ENCODE peak calls at places on chromosomes 3 and 15, in nine cellular contexts. Z is breast epithelium, B is lower lobe of right lung, J is left ventricle myocardium inferior, C is RWPE2, K is stomach, L is testis, G is cardiac muscle cell, W is AG04450. F is an unnamed sample.

GRCh38 chr3:138694287-138695007 is 85.9 kb downstream of the FAIM start:
- DNase-seq in Z (no peak), B (no peak), J (no peak), C (no peak), K (no peak), L (no peak), G (no peak), W (peak; percentile 91), F (peak; percentile 36)

GRCh38 chr3:28110884-28111283 is 130.5 kb upstream of the CMC1 start:
- DNase-seq in Z (no peak), B (no peak), J (no peak), C (no peak), K (no peak), L (no peak), G (no peak), W (no peak), F (no peak)

GRCh38 chr15:67794832-67795574 is 30.3 kb upstream of the SKOR1 start:
- DNase-seq in Z (no peak), B (no peak), J (no peak), C (no peak), K (no peak), L (no peak), G (no peak), W (no peak), F (no peak)

GRCh38 chr3:5429517-5429890 is 242.0 kb downstream of the EDEM1 start:
- DNase-seq in Z (no peak), B (no peak), J (no peak), C (no peak), K (no peak), L (no peak), G (no peak), W (no peak), F (no peak)

GRCh38 chr3:43915546-43915945 is 224.8 kb downstream of the ABHD5 start:
- DNase-seq in Z (no peak), B (no peak), J (no peak), C (no peak), K (no peak), L (no peak), G (no peak), W (no peak), F (no peak)

GRCh38 chr3:105747056-105747455 is 121.8 kb downstream of the CBLB start:
- DNase-seq in Z (no peak), B (no peak), J (no peak), C (no peak), K (no peak), L (no peak), G (no peak), W (no peak), F (no peak)

GRCh38 chr15:74208901-74209559 is 6.4 kb upstream of the STRA6 start:
- DNase-seq in Z (no peak), B (no peak), J (no peak), C (no peak), K (no peak), L (no peak), G (peak; percentile 59), W (no peak), F (no peak)

GRCh38 chr15:75130597-75131268 is 70.9 kb upstream of the C15orf39 start:
- DNase-seq in Z (no peak), B (no peak), J (no peak), C (no peak), K (no peak), L (no peak), G (no peak), W (no peak), F (no peak)

GRCh38 chr3:99176169-99176964 is 274.9 kb upstream of the DCBLD2 start:
- DNase-seq in Z (no peak), B (no peak), J (no peak), C (no peak), K (no peak), L (no peak), G (no peak), W (no peak), F (no peak)

GRCh38 chr15:38059665-38060064 is 125.2 kb downstream of the TMCO5A start:
- DNase-seq in Z (no peak), B (no peak), J (no peak), C (no peak), K (no peak), L (no peak), G (no peak), W (no peak), F (no peak)

GRCh38 chr3:101134331-101134730 is 141.1 kb upstream of the ABI3BP start:
- DNase-seq in Z (no peak), B (no peak), J (no peak), C (no peak), K (no peak), L (no peak), G (no peak), W (no peak), F (no peak)

GRCh38 chr3:153173758-153174516 is 11.9 kb downstream of the RAP2B start:
- DNase-seq in Z (no peak), B (no peak), J (no peak), C (no peak), K (no peak), L (peak; percentile 31), G (no peak), W (no peak), F (no peak)

GRCh38 chr3:61141697-61142096 is 109.6 kb downstream of the FHIT start:
- DNase-seq in Z (no peak), B (no peak), J (no peak), C (no peak), K (no peak), L (no peak), G (no peak), W (no peak), F (no peak)

GRCh38 chr15:81285461-81285860 is 38.5 kb downstream of the STARD5 start:
- DNase-seq in Z (no peak), B (no peak), J (no peak), C (peak; percentile 27), K (no peak), L (no peak), G (no peak), W (no peak), F (no peak)

GRCh38 chr15:27341780-27342343 is 370.9 kb downstream of the GABRG3 start:
- DNase-seq in Z (no peak), B (no peak), J (no peak), C (no peak), K (no peak), L (peak; percentile 26), G (no peak), W (no peak), F (peak; percentile 13)

GRCh38 chr3:155398046-155398445 is 104.6 kb upstream of the STRIT1 start:
- DNase-seq in Z (no peak), B (no peak), J (no peak), C (no peak), K (no peak), L (no peak), G (no peak), W (no peak), F (no peak)

DNA sequence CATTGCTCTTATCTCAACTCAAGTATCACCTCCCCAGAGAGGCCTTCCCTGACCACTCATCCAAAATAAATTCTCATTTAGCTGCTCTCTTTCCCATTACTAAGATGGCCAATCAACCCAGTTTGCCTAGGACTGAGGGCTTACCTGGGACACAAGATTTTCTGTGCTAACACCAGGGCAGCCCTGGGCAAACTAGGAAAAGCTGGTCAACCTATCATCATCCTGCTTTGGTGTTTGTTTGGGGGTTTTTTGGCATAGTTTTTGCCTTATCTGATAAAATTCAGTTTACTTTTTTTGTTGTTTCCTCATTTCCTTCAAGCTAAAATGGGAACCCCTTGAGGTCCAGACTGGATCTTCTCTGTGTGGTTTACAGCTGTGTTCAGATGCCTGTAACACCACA is 131.4 kb upstream of the NR2F2 start:
- DNase-seq in Z (no peak), B (no peak), J (no peak), C (no peak), K (no peak), L (no peak), G (no peak), W (no peak), F (no peak)
- TF ChIP-seq CTCF in Z (no peak), B (no peak), J (no peak), C (no peak), K (no peak), L (no peak), G (no peak), W (no peak), F (no peak)

DNA sequence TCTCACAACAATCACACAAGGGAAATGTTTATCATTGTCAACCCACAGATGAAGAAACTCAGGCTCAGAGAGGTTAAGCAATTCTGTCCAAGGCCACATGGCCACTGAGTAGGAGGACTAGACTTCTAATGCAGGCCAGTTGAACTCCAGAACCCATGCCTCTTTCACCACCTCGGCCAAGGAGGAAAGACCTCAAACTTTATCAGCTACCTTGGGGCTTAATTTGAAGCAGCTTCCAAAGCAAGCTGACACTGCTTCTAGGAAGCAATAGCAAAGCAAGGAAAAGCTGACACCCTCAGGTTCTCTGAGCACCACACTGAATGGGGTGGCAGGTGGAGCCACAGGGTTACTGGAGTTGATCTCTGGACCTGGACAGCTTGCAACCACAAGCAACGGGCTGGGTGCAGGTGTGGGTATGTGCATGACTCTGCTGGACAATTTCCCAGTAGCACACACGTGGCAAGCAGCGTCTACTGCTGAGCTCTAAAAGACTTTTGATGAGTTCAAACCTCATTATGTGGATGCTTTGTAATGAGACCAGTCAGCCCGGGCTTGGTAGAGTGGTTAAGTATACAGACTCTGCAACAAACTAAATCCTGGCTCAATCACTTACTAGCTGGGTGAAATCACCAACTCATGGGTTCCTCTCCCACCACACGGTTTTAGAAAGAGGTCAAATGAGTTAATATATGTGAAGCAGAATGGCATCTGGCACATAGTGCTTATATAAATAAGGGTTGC is 23.1 kb downstream of the CCNL1 start:
- DNase-seq in Z (no peak), B (peak; percentile 51), J (no peak), C (no peak), K (peak; percentile 67), L (no peak), G (no peak), W (no peak), F (peak; percentile 76)
- H3K4me3 ChIP-seq in Z (no peak overlapping the region), B (no peak overlapping the region), J (no peak overlapping the region), C (no peak overlapping the region), K (no peak overlapping the region), L (no peak overlapping the region), G (no peak overlapping the region), W (no peak overlapping the region), F (no peak overlapping the region)

GRCh38 chr3:13879102-13879945 is 547 bp downstream of the WNT7A start:
- DNase-seq in Z (no peak), B (no peak), J (no peak), C (no peak), K (no peak), L (no peak), G (peak; percentile 33), W (no peak), F (peak; percentile 16)
- H3K27ac ChIP-seq in Z (no peak overlapping the region), B (peak overlapping the region; percentile 4), J (no peak overlapping the region), C (peak overlapping the region; percentile 75), K (no peak overlapping the region), L (no peak overlapping the region), G (no peak overlapping the region), W (no peak overlapping the region), F (no peak overlapping the region)

DNA sequence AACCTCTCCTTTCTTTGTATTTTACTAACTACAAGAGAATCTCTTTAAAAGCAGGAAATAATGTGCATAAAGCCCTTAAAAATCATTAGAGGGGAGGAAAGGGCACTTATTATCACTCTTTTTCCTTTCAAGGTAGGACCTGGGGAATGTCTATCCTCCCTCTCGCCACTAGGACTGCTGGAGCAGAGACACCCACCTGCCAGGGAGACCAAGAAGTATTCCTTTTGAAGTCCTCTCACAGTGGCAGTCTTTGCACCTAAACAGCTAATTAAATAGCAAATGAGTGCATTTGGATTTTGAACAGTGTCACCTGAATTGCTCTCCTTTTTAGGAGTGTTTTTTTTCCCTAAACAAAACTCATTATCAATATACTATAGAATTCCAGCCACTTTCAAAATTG is 874.1 kb downstream of the ZPLD1 start:
- DNase-seq in Z (no peak), B (no peak), J (no peak), C (no peak), K (no peak), L (no peak), G (peak; percentile 3), W (no peak), F (no peak)
- TF ChIP-seq CTCF in Z (no peak), B (no peak), J (no peak), C (no peak), K (no peak), L (no peak), G (no peak), W (no peak), F (no peak)